ENCODE peak calls at places on chromosomes 12 and 14, in ten cellular contexts. J is sigmoid colon, V is stomach, X is SK-N-SH, R is ovary, A is K562, N is tibial nerve, G is A549, Z is HepG2, I is suprapubic skin. S is an unnamed sample.

GRCh38 chr14:68734231-68734732 is 58.6 kb downstream of the ZFP36L1 start:
- DNase-seq in J (no peak), V (no peak), X (no peak), R (no peak), A (no peak), N (no peak), G (no peak), Z (no peak), I (no peak), S (no peak)

GRCh38 chr14:31990959-31991541 is 86.1 kb upstream of the ARHGAP5 start:
- DNase-seq in J (no peak), V (no peak), X (no peak), R (no peak), A (no peak), N (no peak), G (no peak), Z (peak), I (no peak), S (no peak)

GRCh38 chr12:47983541-47984115 is 20.2 kb downstream of the TMEM106C start:
- DNase-seq in J (peak), V (no peak), X (no peak), R (no peak), A (no peak), N (no peak), G (no peak), Z (no peak), I (no peak), S (no peak)

GRCh38 chr14:68627868-68628604 is 164.8 kb downstream of the ZFP36L1 start:
- DNase-seq in J (no peak), V (peak), X (no peak), R (no peak), A (no peak), N (no peak), G (no peak), Z (no peak), I (no peak), S (peak)

GRCh38 chr12:92928431-92928961 is 599 bp downstream of the EEA1 start:
- DNase-seq in J (peak), V (no peak), X (peak), R (peak), A (peak), N (peak), G (peak), Z (no peak), I (peak), S (peak)

GRCh38 chr12:3777206-3777809 is 24.4 kb upstream of the CRACR2A start:
- DNase-seq in J (no peak), V (no peak), X (peak), R (no peak), A (peak), N (peak), G (peak), Z (peak), I (no peak), S (no peak)

GRCh38 chr14:36505193-36505815 is 14.7 kb downstream of the NKX2-1 start:
- DNase-seq in J (no peak), V (no peak), X (peak), R (no peak), A (no peak), N (no peak), G (no peak), Z (no peak), I (no peak), S (no peak)

GRCh38 chr14:63663428-63664142 is 21.9 kb upstream of the WDR89 start:
- DNase-seq in J (no peak), V (no peak), X (no peak), R (no peak), A (no peak), N (no peak), G (peak), Z (peak), I (no peak), S (no peak)

GRCh38 chr12:39972119-39972518 is 133.8 kb downstream of the SLC2A13 start:
- DNase-seq in J (no peak), V (no peak), X (no peak), R (no peak), A (peak), N (no peak), G (no peak), Z (no peak), I (no peak), S (no peak)

GRCh38 chr12:39971348-39971747 is 134.5 kb downstream of the SLC2A13 start:
- DNase-seq in J (no peak), V (no peak), X (no peak), R (no peak), A (no peak), N (no peak), G (no peak), Z (no peak), I (no peak), S (no peak)

DNA sequence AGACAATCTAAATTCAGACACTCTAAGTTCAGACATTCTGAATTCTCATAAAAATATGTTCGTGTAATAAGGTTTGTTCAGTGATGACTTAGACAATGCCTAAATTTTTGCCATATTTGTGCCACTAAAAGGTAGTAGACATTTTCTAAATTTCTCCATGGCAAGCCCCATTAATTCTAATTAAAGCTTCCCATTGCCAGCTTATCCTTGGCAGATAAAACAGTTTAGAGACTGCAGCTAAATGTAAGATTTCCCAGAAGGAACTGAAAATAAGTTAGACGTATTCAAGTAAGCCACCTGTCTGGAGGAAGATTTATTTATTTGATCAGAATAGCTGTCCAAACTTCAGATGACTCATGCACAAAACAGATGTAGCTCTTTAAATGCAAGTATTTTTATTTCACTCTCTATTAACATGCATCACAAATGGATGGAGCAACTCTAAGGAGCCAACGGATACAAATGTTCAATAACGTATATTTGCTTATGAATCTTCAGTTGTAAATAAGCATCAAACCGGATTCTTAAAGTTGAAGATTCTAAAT is 130.4 kb downstream of the SLC2A13 start:
- DNase-seq in J (no peak), V (no peak), X (no peak), R (no peak), A (no peak), N (no peak), G (peak), Z (no peak), I (no peak), S (no peak)
- TF ChIP-seq EP300 in J (no peak), V (no peak), X (no peak), R (no peak), A (no peak), N (no peak), G (no peak), Z (no peak), I (no peak), S (no peak)

DNA sequence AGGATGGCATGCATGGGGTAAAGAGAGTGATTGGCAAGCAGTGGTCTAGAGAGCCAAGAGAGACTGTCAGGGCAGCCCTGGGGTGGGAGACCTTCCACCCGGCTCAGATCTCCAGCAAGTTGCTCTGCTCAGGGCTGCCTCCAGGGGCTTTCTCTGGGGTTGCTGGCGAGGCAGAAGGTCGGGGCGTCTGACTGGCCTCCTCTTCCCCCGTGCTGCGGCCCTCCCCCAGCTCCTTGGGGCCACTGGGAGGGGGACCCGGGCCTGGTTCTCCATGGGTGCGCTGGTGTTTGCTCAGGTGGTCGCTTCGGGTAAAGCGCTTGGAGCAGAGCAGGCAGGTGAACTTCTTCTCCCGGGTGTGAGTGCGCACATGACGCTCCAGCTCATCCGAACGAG is 6.6 kb upstream of the AAAS start:
- DNase-seq in J (no peak), V (no peak), X (no peak), R (no peak), A (peak), N (no peak), G (no peak), Z (peak), I (no peak), S (no peak)
- TF ChIP-seq EP300 in J (no peak), V (no peak), X (no peak), R (no peak), A (no peak), N (no peak), G (no peak), Z (no peak), I (no peak), S (no peak)

GRCh38 chr12:65122661-65123060 is 1.6 kb upstream of the WIF1 start:
- DNase-seq in J (no peak), V (no peak), X (no peak), R (no peak), A (no peak), N (no peak), G (no peak), Z (no peak), I (no peak), S (no peak)
- TF ChIP-seq EP300 in J (no peak), V (no peak), X (no peak), R (no peak), A (no peak), N (no peak), G (no peak), Z (no peak), I (no peak), S (no peak)

DNA sequence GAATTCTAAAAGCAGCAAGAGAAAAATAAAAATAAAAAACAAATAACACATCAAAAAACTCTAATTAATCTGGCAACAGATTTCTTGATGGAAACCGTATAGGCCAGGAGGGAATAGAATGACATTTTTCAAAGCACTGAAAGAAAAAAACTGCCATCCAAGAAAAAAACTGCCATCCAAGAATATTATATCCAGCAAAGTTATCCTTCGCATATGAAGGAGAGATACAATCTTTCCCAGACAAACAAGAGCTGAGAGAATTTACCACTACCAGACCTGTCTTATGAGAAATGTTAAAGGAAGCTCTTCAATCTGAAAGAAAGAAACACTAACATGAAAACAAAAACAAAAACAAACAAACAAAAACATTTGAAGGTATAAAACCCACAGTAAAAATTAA is 214.8 kb downstream of the EMP1 start:
- DNase-seq in J (no peak), V (no peak), X (no peak), R (no peak), A (no peak), N (no peak), G (no peak), Z (no peak), I (no peak), S (no peak)
- TF ChIP-seq EP300 in J (no peak), V (no peak), X (no peak), R (no peak), A (no peak), N (no peak), G (no peak), Z (no peak), I (no peak), S (no peak)